ENCODE peak calls at places on chromosome 12, in seven cellular contexts. One of them, this sample, is unnamed.

GRCh38 chr12:27545666-27546065 is 21.7 kb downstream of the PPFIBP1 start:
- DNase-seq in substantia nigra: no peak
- DNase-seq in tibial nerve: no peak
- DNase-seq in body of pancreas: no peak
- DNase-seq in CD8-positive, alpha-beta T cell: no peak
- DNase-seq in tibial artery: no peak
- DNase-seq in heart right ventricle: no peak
- DNase-seq in this sample: no peak

GRCh38 chr12:6368906-6369525 is 6.3 kb downstream of the SCNN1A start:
- DNase-seq in tibial nerve: no peak
- DNase-seq in heart right ventricle: no peak
- DNase-seq in body of pancreas: no peak
- DNase-seq in tibial artery: no peak
- DNase-seq in CD8-positive, alpha-beta T cell: no peak
- DNase-seq in substantia nigra: no peak
- DNase-seq in this sample: no peak

GRCh38 chr12:72546106-72546505 is 273.9 kb downstream of the TRHDE start:
- DNase-seq in tibial artery: no peak
- DNase-seq in body of pancreas: no peak
- DNase-seq in substantia nigra: no peak
- DNase-seq in heart right ventricle: no peak
- DNase-seq in tibial nerve: no peak
- DNase-seq in CD8-positive, alpha-beta T cell: no peak
- DNase-seq in this sample: no peak

GRCh38 chr12:98724384-98725155 is 79.5 kb downstream of the APAF1 start:
- DNase-seq in body of pancreas: no peak
- DNase-seq in CD8-positive, alpha-beta T cell: no peak
- DNase-seq in substantia nigra: no peak
- DNase-seq in tibial artery: no peak
- DNase-seq in heart right ventricle: no peak
- DNase-seq in tibial nerve: no peak
- DNase-seq in this sample: no peak

GRCh38 chr12:49951411-49952105 is 1.0 kb downstream of the AQP2 start:
- DNase-seq in heart right ventricle: no peak
- DNase-seq in tibial nerve: no peak
- DNase-seq in tibial artery: no peak
- DNase-seq in body of pancreas: no peak
- DNase-seq in substantia nigra: no peak
- DNase-seq in CD8-positive, alpha-beta T cell: no peak
- DNase-seq in this sample: no peak

GRCh38 chr12:71694099-71694820 is 8.4 kb downstream of the TMEM19 start:
- DNase-seq in tibial artery: no peak
- DNase-seq in CD8-positive, alpha-beta T cell: no peak
- DNase-seq in tibial nerve: no peak
- DNase-seq in substantia nigra: no peak
- DNase-seq in heart right ventricle: no peak
- DNase-seq in body of pancreas: no peak
- DNase-seq in this sample: no peak

GRCh38 chr12:119692410-119692809 is 24.5 kb downstream of the PRKAB1 start:
- DNase-seq in body of pancreas: no peak
- DNase-seq in tibial nerve: no peak
- DNase-seq in substantia nigra: no peak
- DNase-seq in heart right ventricle: no peak
- DNase-seq in tibial artery: no peak
- DNase-seq in CD8-positive, alpha-beta T cell: no peak
- DNase-seq in this sample: no peak

GRCh38 chr12:59067068-59067467 is 146.8 kb upstream of the LRIG3 start:
- DNase-seq in substantia nigra: no peak
- DNase-seq in body of pancreas: no peak
- DNase-seq in tibial nerve: no peak
- DNase-seq in tibial artery: no peak
- DNase-seq in heart right ventricle: no peak
- DNase-seq in CD8-positive, alpha-beta T cell: no peak
- DNase-seq in this sample: no peak

GRCh38 chr12:33205986-33206385 is 233.6 kb downstream of the SYT10 start:
- DNase-seq in tibial nerve: no peak
- DNase-seq in tibial artery: no peak
- DNase-seq in heart right ventricle: no peak
- DNase-seq in substantia nigra: no peak
- DNase-seq in CD8-positive, alpha-beta T cell: no peak
- DNase-seq in body of pancreas: no peak
- DNase-seq in this sample: no peak

GRCh38 chr12:8823565-8824300 is 1.3 kb downstream of the A2ML1 start:
- DNase-seq in CD8-positive, alpha-beta T cell: no peak
- DNase-seq in tibial artery: no peak
- DNase-seq in heart right ventricle: peak
- DNase-seq in body of pancreas: no peak
- DNase-seq in tibial nerve: no peak
- DNase-seq in substantia nigra: peak
- DNase-seq in this sample: no peak
- H3K27ac ChIP-seq in CD8-positive, alpha-beta T cell: no peak
- H3K27ac ChIP-seq in tibial artery: no peak
- H3K27ac ChIP-seq in heart right ventricle: no peak
- H3K27ac ChIP-seq in body of pancreas: no peak
- H3K27ac ChIP-seq in tibial nerve: no peak
- H3K27ac ChIP-seq in substantia nigra: no peak
- H3K27ac ChIP-seq in this sample: no peak

GRCh38 chr12:52259850-52260249 is 14.6 kb upstream of the KRT86 start:
- DNase-seq in tibial nerve: no peak
- DNase-seq in CD8-positive, alpha-beta T cell: no peak
- DNase-seq in tibial artery: no peak
- DNase-seq in substantia nigra: no peak
- DNase-seq in body of pancreas: no peak
- DNase-seq in heart right ventricle: no peak
- DNase-seq in this sample: no peak
- H3K27ac ChIP-seq in tibial nerve: no peak
- H3K27ac ChIP-seq in CD8-positive, alpha-beta T cell: no peak
- H3K27ac ChIP-seq in tibial artery: peak
- H3K27ac ChIP-seq in substantia nigra: peak
- H3K27ac ChIP-seq in body of pancreas: peak
- H3K27ac ChIP-seq in heart right ventricle: no peak
- H3K27ac ChIP-seq in this sample: no peak

GRCh38 chr12:8681129-8681902 is 16.5 kb upstream of the RIMKLB start:
- DNase-seq in substantia nigra: no peak
- DNase-seq in tibial nerve: no peak
- DNase-seq in CD8-positive, alpha-beta T cell: no peak
- DNase-seq in tibial artery: no peak
- DNase-seq in heart right ventricle: peak
- DNase-seq in body of pancreas: no peak
- DNase-seq in this sample: no peak
- H3K27ac ChIP-seq in substantia nigra: no peak
- H3K27ac ChIP-seq in tibial nerve: no peak
- H3K27ac ChIP-seq in CD8-positive, alpha-beta T cell: no peak
- H3K27ac ChIP-seq in tibial artery: peak
- H3K27ac ChIP-seq in heart right ventricle: no peak
- H3K27ac ChIP-seq in body of pancreas: no peak
- H3K27ac ChIP-seq in this sample: peak

DNA sequence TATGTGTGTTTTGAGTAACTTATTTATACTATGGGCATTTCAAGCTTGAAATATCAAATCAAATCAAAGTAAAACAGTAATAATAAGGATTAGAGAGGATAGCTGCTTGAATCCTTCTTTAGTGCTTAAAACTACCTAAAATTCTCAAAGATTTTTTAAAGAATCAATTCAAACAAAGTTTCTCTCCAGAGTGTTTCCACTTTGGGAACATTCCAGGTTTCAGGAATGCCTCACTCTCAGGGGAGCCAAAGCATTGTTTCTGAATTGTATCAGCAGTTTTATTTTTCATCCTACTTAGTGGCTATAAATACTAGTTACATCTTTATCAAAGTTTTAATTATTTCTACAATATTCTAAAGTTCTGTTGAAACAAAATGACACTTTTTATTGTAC is 796 bp downstream of the RASSF9 start:
- DNase-seq in CD8-positive, alpha-beta T cell: no peak
- DNase-seq in tibial artery: no peak
- DNase-seq in tibial nerve: no peak
- DNase-seq in body of pancreas: no peak
- DNase-seq in heart right ventricle: no peak
- DNase-seq in substantia nigra: no peak
- DNase-seq in this sample: no peak
- H3K27ac ChIP-seq in CD8-positive, alpha-beta T cell: no peak
- H3K27ac ChIP-seq in tibial artery: peak
- H3K27ac ChIP-seq in tibial nerve: peak
- H3K27ac ChIP-seq in body of pancreas: no peak
- H3K27ac ChIP-seq in heart right ventricle: no peak
- H3K27ac ChIP-seq in substantia nigra: no peak
- H3K27ac ChIP-seq in this sample: peak

GRCh38 chr12:54358620-54358944 is 5.7 kb downstream of the GPR84 start:
- DNase-seq in CD8-positive, alpha-beta T cell: no peak
- DNase-seq in tibial artery: no peak
- DNase-seq in heart right ventricle: no peak
- DNase-seq in substantia nigra: no peak
- DNase-seq in tibial nerve: no peak
- DNase-seq in body of pancreas: no peak
- DNase-seq in this sample: no peak

GRCh38 chr12:54355104-54355815 is 9.0 kb downstream of the GPR84 start:
- DNase-seq in body of pancreas: no peak
- DNase-seq in tibial nerve: no peak
- DNase-seq in substantia nigra: no peak
- DNase-seq in tibial artery: no peak
- DNase-seq in CD8-positive, alpha-beta T cell: no peak
- DNase-seq in heart right ventricle: no peak
- DNase-seq in this sample: no peak

GRCh38 chr12:54356228-54356627 is 8.1 kb downstream of the GPR84 start:
- DNase-seq in tibial nerve: no peak
- DNase-seq in tibial artery: no peak
- DNase-seq in body of pancreas: no peak
- DNase-seq in substantia nigra: no peak
- DNase-seq in heart right ventricle: no peak
- DNase-seq in CD8-positive, alpha-beta T cell: no peak
- DNase-seq in this sample: no peak

GRCh38 chr12:54357802-54358619 is 6.3 kb downstream of the GPR84 start:
- DNase-seq in body of pancreas: no peak
- DNase-seq in tibial artery: no peak
- DNase-seq in heart right ventricle: no peak
- DNase-seq in tibial nerve: no peak
- DNase-seq in CD8-positive, alpha-beta T cell: peak
- DNase-seq in substantia nigra: no peak
- DNase-seq in this sample: no peak

GRCh38 chr12:54356951-54357356 is 7.3 kb downstream of the GPR84 start:
- DNase-seq in CD8-positive, alpha-beta T cell: no peak
- DNase-seq in substantia nigra: no peak
- DNase-seq in body of pancreas: no peak
- DNase-seq in heart right ventricle: no peak
- DNase-seq in tibial artery: no peak
- DNase-seq in tibial nerve: no peak
- DNase-seq in this sample: no peak
- H3K27ac ChIP-seq in CD8-positive, alpha-beta T cell: no peak
- H3K27ac ChIP-seq in substantia nigra: peak
- H3K27ac ChIP-seq in body of pancreas: no peak
- H3K27ac ChIP-seq in heart right ventricle: no peak
- H3K27ac ChIP-seq in tibial artery: no peak
- H3K27ac ChIP-seq in tibial nerve: no peak
- H3K27ac ChIP-seq in this sample: peak

GRCh38 chr12:1425396-1425729 is 169.0 kb downstream of the FBXL14 start:
- DNase-seq in tibial nerve: no peak
- DNase-seq in tibial artery: no peak
- DNase-seq in CD8-positive, alpha-beta T cell: no peak
- DNase-seq in heart right ventricle: no peak
- DNase-seq in substantia nigra: no peak
- DNase-seq in body of pancreas: no peak
- DNase-seq in this sample: no peak
- H3K27ac ChIP-seq in tibial nerve: no peak
- H3K27ac ChIP-seq in tibial artery: no peak
- H3K27ac ChIP-seq in CD8-positive, alpha-beta T cell: no peak
- H3K27ac ChIP-seq in heart right ventricle: no peak
- H3K27ac ChIP-seq in substantia nigra: no peak
- H3K27ac ChIP-seq in body of pancreas: no peak
- H3K27ac ChIP-seq in this sample: no peak

This sample was measured in suprapubic skin.